ENCODE peak calls at places on chromosomes 5 and 9, in seven cellular contexts. L is CD8-positive, alpha-beta T cell; M is Calu3; H is H9; C is RWPE1; B is tibial artery; S is SK-N-SH. A is an unnamed sample.

GRCh38 chr9:124450241-124450924 is at the start of gene ADGRD2:
- DNase-seq in L (no peak), M (no peak), H (peak; percentile 95), C (peak; percentile 58), B (no peak), S (peak; percentile 95), A (peak; percentile 33)

GRCh38 chr5:172823840-172824362 is 10.2 kb upstream of the ERGIC1 start:
- DNase-seq in L (no peak), M (no peak), H (no peak), C (no peak), B (no peak), S (no peak), A (no peak)

GRCh38 chr5:129960831-129961230 is 56.6 kb downstream of the CHSY3 start:
- DNase-seq in L (no peak), M (no peak), H (no peak), C (no peak), B (no peak), S (no peak), A (no peak)

GRCh38 chr9:134601764-134602163 is 39.8 kb upstream of the COL5A1 start:
- DNase-seq in L (no peak), M (no peak), H (no peak), C (no peak), B (no peak), S (no peak), A (no peak)

GRCh38 chr5:165559645-165560044 is 2054.2 kb downstream of the MAT2B start:
- DNase-seq in L (no peak), M (no peak), H (no peak), C (no peak), B (no peak), S (no peak), A (no peak)

GRCh38 chr5:145484195-145484594 is 350.9 kb downstream of the PRELID2 start:
- DNase-seq in L (no peak), M (peak; percentile 18), H (no peak), C (peak; percentile 82), B (no peak), S (no peak), A (no peak)

GRCh38 chr9:90107021-90107771 is 502.4 kb downstream of the GADD45G start:
- DNase-seq in L (no peak), M (peak; percentile 38), H (no peak), C (peak; percentile 77), B (no peak), S (no peak), A (no peak)

GRCh38 chr5:155665371-155665770 is 651.8 kb downstream of the KIF4B start:
- DNase-seq in L (no peak), M (no peak), H (no peak), C (no peak), B (no peak), S (no peak), A (no peak)

GRCh38 chr5:95081500-95082355 is 203.2 kb downstream of the MCTP1 start:
- DNase-seq in L (peak; percentile 17), M (peak; percentile 60), H (no peak), C (peak; percentile 91), B (peak; percentile 49), S (no peak), A (peak; percentile 57)

GRCh38 chr9:126114409-126114760 is 212.2 kb upstream of the MVB12B start:
- DNase-seq in L (no peak), M (no peak), H (peak; percentile 8), C (no peak), B (no peak), S (no peak), A (no peak)

GRCh38 chr9:699396-699795 is 142.1 kb upstream of the DMRT1 start:
- DNase-seq in L (no peak), M (no peak), H (no peak), C (no peak), B (no peak), S (no peak), A (no peak)

GRCh38 chr9:110095238-110095637 is 112.7 kb downstream of the C9orf152 start:
- DNase-seq in L (no peak), M (no peak), H (no peak), C (no peak), B (no peak), S (no peak), A (no peak)

GRCh38 chr9:132587484-132587858 is 5.1 kb downstream of the BARHL1 start:
- DNase-seq in L (no peak), M (no peak), H (no peak), C (no peak), B (no peak), S (no peak), A (no peak)

GRCh38 chr5:122846051-122846567 is 696 bp downstream of the SNX24 start:
- DNase-seq in L (no peak), M (peak; percentile 30), H (no peak), C (peak; percentile 87), B (no peak), S (peak; percentile 30), A (peak; percentile 15)

GRCh38 chr5:111278824-111279504 is 54.8 kb downstream of the CAMK4 start:
- DNase-seq in L (peak; percentile 94), M (peak; percentile 90), H (peak; percentile 79), C (peak; percentile 84), B (peak; percentile 38), S (peak; percentile 42), A (peak; percentile 58)

GRCh38 chr5:39448504-39449128 is 23.8 kb upstream of the DAB2 start:
- DNase-seq in L (no peak), M (no peak), H (no peak), C (no peak), B (peak; percentile 34), S (no peak), A (no peak)

GRCh38 chr5:56861893-56862485 is 46.6 kb downstream of the MAP3K1 start:
- DNase-seq in L (no peak), M (no peak), H (no peak), C (no peak), B (no peak), S (no peak), A (no peak)

GRCh38 chr5:107808671-107809137 is 138.0 kb upstream of the EFNA5 start:
- DNase-seq in L (no peak), M (no peak), H (peak; percentile 96), C (no peak), B (no peak), S (no peak), A (no peak)

GRCh38 chr5:14256756-14257393 is 113.7 kb downstream of the TRIO start:
- DNase-seq in L (no peak), M (no peak), H (no peak), C (no peak), B (no peak), S (no peak), A (no peak)

GRCh38 chr9:89448381-89448780 is 49.5 kb downstream of the SEMA4D start:
- DNase-seq in L (peak; percentile 63), M (no peak), H (no peak), C (no peak), B (no peak), S (no peak), A (peak; percentile 63)

GRCh38 chr9:134502261-134503211 is 139.1 kb upstream of the COL5A1 start:
- DNase-seq in L (no peak), M (peak; percentile 25), H (no peak), C (peak; percentile 97), B (peak; percentile 71), S (peak; percentile 75), A (no peak)

GRCh38 chr5:76542887-76543690 is 80.1 kb downstream of the F2RL2 start:
- DNase-seq in L (peak; percentile 58), M (no peak), H (no peak), C (no peak), B (peak; percentile 32), S (no peak), A (no peak)

GRCh38 chr5:137731201-137731600 is 4.7 kb downstream of the KLHL3 start:
- DNase-seq in L (no peak), M (no peak), H (no peak), C (no peak), B (no peak), S (no peak), A (no peak)

GRCh38 chr9:34662544-34663295 is at the start of gene CCL27:
- DNase-seq in L (no peak), M (no peak), H (no peak), C (peak; percentile 41), B (no peak), S (no peak), A (no peak)

GRCh38 chr9:136172412-136173079 is 32.4 kb downstream of the LHX3 start:
- DNase-seq in L (no peak), M (no peak), H (peak; percentile 71), C (no peak), B (no peak), S (no peak), A (no peak)

DNA sequence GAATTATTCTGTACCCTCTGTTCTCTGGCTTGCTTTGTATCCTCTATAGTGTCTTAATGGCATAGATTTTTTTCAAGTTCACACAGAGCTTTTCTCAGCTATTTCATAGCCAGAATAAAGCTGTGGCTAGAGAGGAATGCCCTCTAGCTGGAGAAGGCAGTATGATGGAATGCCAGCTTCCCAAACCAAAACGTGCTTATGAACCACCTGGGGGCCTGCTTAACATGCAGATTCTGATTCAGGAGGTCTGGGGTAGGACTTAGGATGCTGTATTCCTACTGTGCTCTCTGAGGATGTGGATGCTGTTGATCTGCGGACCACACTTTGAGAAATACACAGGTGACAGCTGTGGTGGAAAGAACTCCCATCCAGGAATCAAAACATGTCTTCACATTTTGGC is 49.9 kb upstream of the DPYSL3 start:
- DNase-seq in L (no peak), M (no peak), H (peak; percentile 53), C (no peak), B (no peak), S (no peak), A (no peak)
- TF ChIP-seq CTCF in L (no peak), M (no peak), H (peak; percentile 36), C (no peak), B (no peak), S (peak; percentile 45), A (no peak)

GRCh38 chr9:37511006-37511714 is 25.4 kb downstream of the POLR1E start:
- DNase-seq in L (no peak), M (no peak), H (peak; percentile 79), C (no peak), B (no peak), S (peak; percentile 52), A (peak; percentile 39)
- TF ChIP-seq CTCF in L (no peak), M (no peak), H (peak; percentile 60), C (no peak), B (no peak), S (peak; percentile 10), A (peak; percentile 40)

GRCh38 chr9:70056545-70056944 is 12.9 kb downstream of the MAMDC2 start:
- DNase-seq in L (no peak), M (no peak), H (no peak), C (no peak), B (no peak), S (no peak), A (no peak)
- TF ChIP-seq CTCF in L (no peak), M (no peak), H (no peak), C (no peak), B (no peak), S (no peak), A (no peak)

GRCh38 chr9:20614602-20615216 is 7.6 kb downstream of the MLLT3 start:
- DNase-seq in L (no peak), M (no peak), H (no peak), C (no peak), B (no peak), S (no peak), A (no peak)

GRCh38 chr9:20608582-20608981 is 13.7 kb downstream of the MLLT3 start:
- DNase-seq in L (no peak), M (no peak), H (no peak), C (no peak), B (no peak), S (no peak), A (no peak)

GRCh38 chr9:20606637-20607036 is 15.7 kb downstream of the MLLT3 start:
- DNase-seq in L (no peak), M (peak; percentile 8), H (no peak), C (no peak), B (no peak), S (no peak), A (no peak)

GRCh38 chr9:20616808-20617207 is 5.5 kb downstream of the MLLT3 start:
- DNase-seq in L (no peak), M (no peak), H (no peak), C (no peak), B (no peak), S (no peak), A (no peak)

GRCh38 chr9:20611751-20612287 is 10.5 kb downstream of the MLLT3 start:
- DNase-seq in L (no peak), M (no peak), H (no peak), C (peak; percentile 49), B (no peak), S (peak; percentile 9), A (no peak)
- TF ChIP-seq CTCF in L (peak; percentile 58), M (peak; percentile 33), H (peak; percentile 64), C (peak; percentile 57), B (peak; percentile 38), S (peak; percentile 59), A (no peak)

A was measured in GM20000.